ENCODE peak calls at places on chromosome 10, in six cellular contexts. D, V, Y, A, R and C are unnamed samples.

GRCh38 chr10:794382-794956 is 105.0 kb upstream of the DIP2C start:
- DNase-seq in D (peak; percentile 44), V (peak; percentile 6), Y (no peak), A (no peak), R (no peak), C (no peak)

GRCh38 chr10:119651514-119652327 is 541 bp downstream of the BAG3 start:
- DNase-seq in D (no peak), V (no peak), Y (peak; percentile 26), A (peak; percentile 24), R (peak; percentile 20), C (peak; percentile 36)

GRCh38 chr10:19412531-19412930 is 363.9 kb downstream of the MALRD1 start:
- DNase-seq in D (no peak), V (peak; percentile 15), Y (no peak), A (no peak), R (no peak), C (no peak)

GRCh38 chr10:128077155-128077875 is 48.9 kb downstream of the MKI67 start:
- DNase-seq in D (no peak), V (no peak), Y (no peak), A (no peak), R (no peak), C (no peak)

GRCh38 chr10:92712016-92712889 is 22.5 kb downstream of the HHEX start:
- DNase-seq in D (no peak), V (no peak), Y (no peak), A (no peak), R (peak; percentile 14), C (no peak)

GRCh38 chr10:77073066-77073960 is 564.3 kb downstream of the KCNMA1 start:
- DNase-seq in D (peak; percentile 77), V (no peak), Y (peak; percentile 42), A (no peak), R (no peak), C (peak; percentile 14)

GRCh38 chr10:73889014-73889413 is 14.7 kb upstream of the CAMK2G start:
- DNase-seq in D (peak; percentile 85), V (no peak), Y (peak; percentile 50), A (no peak), R (no peak), C (peak; percentile 58)

GRCh38 chr10:29588640-29589421 is 45.9 kb downstream of the SVIL start:
- DNase-seq in D (no peak), V (no peak), Y (no peak), A (no peak), R (no peak), C (no peak)

GRCh38 chr10:17075510-17075909 is 54.1 kb downstream of the CUBN start:
- DNase-seq in D (no peak), V (no peak), Y (no peak), A (no peak), R (no peak), C (no peak)

GRCh38 chr10:70053896-70054641 is 1.4 kb downstream of the MACROH2A2 start:
- DNase-seq in D (no peak), V (peak; percentile 15), Y (peak; percentile 23), A (no peak), R (no peak), C (peak; percentile 34)

GRCh38 chr10:32054087-32054486 is 2.1 kb downstream of the KIF5B start:
- DNase-seq in D (no peak), V (no peak), Y (peak; percentile 32), A (no peak), R (no peak), C (peak; percentile 40)

GRCh38 chr10:114856544-114857287 is 35.1 kb downstream of the FHIP2A start:
- DNase-seq in D (no peak), V (no peak), Y (no peak), A (no peak), R (no peak), C (no peak)

GRCh38 chr10:25026463-25026862 is 10.1 kb downstream of the THNSL1 start:
- DNase-seq in D (no peak), V (no peak), Y (no peak), A (no peak), R (no peak), C (no peak)

GRCh38 chr10:11272915-11273389 is 255.3 kb downstream of the CELF2 start:
- DNase-seq in D (no peak), V (no peak), Y (no peak), A (no peak), R (no peak), C (no peak)

GRCh38 chr10:132366006-132366405 is 31.0 kb upstream of the PWWP2B start:
- DNase-seq in D (peak; percentile 47), V (no peak), Y (no peak), A (no peak), R (no peak), C (no peak)

GRCh38 chr10:132363921-132364593 is 32.1 kb downstream of the LRRC27 start:
- DNase-seq in D (peak; percentile 56), V (no peak), Y (no peak), A (no peak), R (no peak), C (no peak)

GRCh38 chr10:132364594-132364970 is 32.4 kb upstream of the PWWP2B start:
- DNase-seq in D (peak; percentile 64), V (no peak), Y (no peak), A (no peak), R (no peak), C (peak; percentile 30)

GRCh38 chr10:132365102-132365501 is 31.9 kb upstream of the PWWP2B start:
- DNase-seq in D (no peak), V (no peak), Y (no peak), A (no peak), R (no peak), C (no peak)

DNA sequence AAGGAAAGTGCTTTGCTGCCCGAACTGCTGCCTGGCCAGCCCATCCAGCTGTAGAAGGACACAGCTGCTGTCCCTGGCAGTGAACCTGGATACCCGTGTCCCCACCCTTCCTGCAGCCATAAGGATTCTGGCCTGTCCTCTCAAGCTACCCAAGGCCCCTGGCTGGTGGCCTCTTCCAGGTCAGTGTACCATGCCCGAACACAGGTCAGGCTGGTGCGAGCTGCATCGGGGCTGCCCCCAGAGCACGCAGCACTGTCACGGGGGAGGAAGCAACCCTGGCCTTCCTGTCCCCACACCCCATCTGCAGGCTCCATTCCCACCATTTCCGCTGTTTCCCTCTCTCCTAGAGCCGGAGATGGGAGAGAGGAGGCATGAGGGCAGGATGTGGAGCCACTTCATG is 30.5 kb upstream of the PWWP2B start:
- DNase-seq in D (peak; percentile 48), V (no peak), Y (no peak), A (no peak), R (no peak), C (no peak)
- H3K4me3 ChIP-seq in D (no peak overlapping the region), V (no peak overlapping the region), Y (no peak overlapping the region), A (no peak overlapping the region), R (no peak overlapping the region), C (no peak overlapping the region)

DNA sequence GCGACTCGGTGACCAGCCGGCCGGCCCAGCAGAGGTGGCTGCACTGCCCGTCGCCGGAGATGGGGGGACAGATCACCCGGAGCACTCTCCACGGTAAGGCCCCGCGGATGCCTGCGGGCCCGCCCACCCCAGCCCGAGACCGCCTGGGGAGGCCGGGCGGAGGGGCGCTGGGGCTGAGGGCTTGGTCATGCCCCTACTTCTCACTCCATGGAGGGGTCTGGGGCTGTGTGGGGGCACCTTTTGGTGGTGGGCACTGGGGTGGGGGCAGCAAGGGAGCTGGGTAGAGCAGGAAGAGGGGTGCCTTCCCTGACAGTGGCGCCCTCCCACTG is 61.8 kb downstream of the NEURL1 start:
- DNase-seq in D (no peak), V (no peak), Y (no peak), A (no peak), R (no peak), C (no peak)
- H3K4me3 ChIP-seq in D (peak overlapping the region; percentile 49), V (peak overlapping the region; percentile 52), Y (peak overlapping the region; percentile 25), A (no peak overlapping the region), R (no peak overlapping the region), C (no peak overlapping the region)

GRCh38 chr10:33332183-33333031 is 2.1 kb downstream of the NRP1 start:
- DNase-seq in D (no peak), V (no peak), Y (no peak), A (no peak), R (no peak), C (no peak)
- H3K4me3 ChIP-seq in D (peak overlapping the region; percentile 77), V (peak overlapping the region; percentile 78), Y (peak overlapping the region; percentile 51), A (no peak overlapping the region), R (no peak overlapping the region), C (peak overlapping the region; percentile 40)

DNA sequence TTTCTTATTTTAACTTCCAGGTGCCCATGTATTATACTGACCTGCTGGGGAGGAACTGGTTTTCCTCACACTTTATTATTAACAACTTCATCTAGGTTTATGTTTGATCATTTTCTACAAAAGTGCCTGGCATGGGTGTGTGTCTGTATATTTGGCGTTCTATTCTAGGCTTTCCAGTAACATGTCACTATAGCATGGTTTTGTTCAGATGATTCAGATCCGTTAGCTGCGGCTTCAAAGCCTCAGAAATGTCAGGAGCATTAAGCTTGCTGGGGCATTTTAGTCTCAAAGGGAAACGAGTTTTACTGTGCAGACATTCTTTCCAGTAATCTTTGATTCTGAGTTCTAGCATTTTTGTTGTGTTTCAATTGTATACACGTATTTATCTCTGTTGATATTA is 2.3 kb downstream of the INPP5A start:
- DNase-seq in D (no peak), V (no peak), Y (no peak), A (peak; percentile 23), R (no peak), C (no peak)
- H3K4me3 ChIP-seq in D (peak overlapping the region; percentile 65), V (peak overlapping the region; percentile 82), Y (no peak overlapping the region), A (peak overlapping the region; percentile 74), R (peak overlapping the region; percentile 68), C (no peak overlapping the region)

GRCh38 chr10:71734797-71735196 is 15.2 kb upstream of the C10orf105 start:
- DNase-seq in D (no peak), V (no peak), Y (no peak), A (no peak), R (no peak), C (no peak)

GRCh38 chr10:71735709-71736569 is 16.4 kb upstream of the C10orf105 start:
- DNase-seq in D (peak; percentile 66), V (no peak), Y (peak; percentile 62), A (peak; percentile 67), R (peak; percentile 79), C (no peak)

GRCh38 chr10:71737356-71738172 is 18.0 kb upstream of the C10orf105 start:
- DNase-seq in D (no peak), V (no peak), Y (no peak), A (no peak), R (no peak), C (no peak)

GRCh38 chr10:71739368-71739900 is 19.9 kb upstream of the C10orf105 start:
- DNase-seq in D (no peak), V (no peak), Y (no peak), A (no peak), R (no peak), C (no peak)

DNA sequence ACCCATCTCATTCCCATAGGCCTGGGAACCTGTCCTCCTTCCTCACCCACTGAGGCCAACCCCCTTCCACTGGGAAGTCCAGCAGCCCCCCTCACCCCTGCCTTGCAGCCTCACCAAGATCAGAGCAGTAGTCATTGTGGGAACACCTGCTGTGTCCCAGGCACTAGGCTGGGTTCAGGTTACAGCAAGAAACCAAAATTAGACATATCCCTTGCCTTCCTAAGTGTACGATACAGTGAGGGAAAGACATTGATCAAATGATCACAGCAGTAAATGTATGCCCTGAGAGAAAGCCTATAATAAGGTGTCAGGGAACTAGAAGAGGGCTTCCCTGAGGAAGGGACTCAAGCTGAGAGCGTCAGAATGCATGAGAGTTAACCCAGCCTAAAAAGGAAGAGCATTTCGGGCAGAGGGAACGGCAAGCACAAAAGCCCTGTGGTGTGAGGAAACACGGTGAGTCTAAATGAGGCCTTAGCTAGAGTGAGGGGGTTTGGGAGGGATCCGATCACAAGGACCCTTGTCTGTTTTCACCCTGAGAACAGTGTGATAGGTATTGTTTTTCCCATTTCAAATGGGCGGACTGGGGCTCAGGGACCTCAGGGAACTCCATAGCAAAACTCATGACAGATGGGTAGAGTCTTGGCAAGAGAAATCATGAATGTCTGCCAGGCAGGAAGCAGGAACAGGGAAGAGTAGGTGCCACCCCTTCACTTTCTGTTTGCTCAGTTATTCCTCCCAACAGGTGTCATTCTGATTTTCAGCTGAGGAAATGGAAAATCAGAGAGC is 17.2 kb upstream of the C10orf105 start:
- DNase-seq in D (no peak), V (no peak), Y (peak; percentile 53), A (no peak), R (no peak), C (no peak)
- H3K4me3 ChIP-seq in D (no peak overlapping the region), V (no peak overlapping the region), Y (no peak overlapping the region), A (peak overlapping the region; percentile 23), R (peak overlapping the region; percentile 7), C (no peak overlapping the region)